ENCODE peak calls at places on chromosomes 13 and 19, in five cellular contexts. G, A, I, H and C are unnamed samples.

GRCh38 chr13:43023244-43023931 is at the start of gene DNAJC15:
- DNase-seq in G (peak), A (no peak), I (peak), H (peak), C (peak)

GRCh38 chr19:10836478-10837325 is 690 bp upstream of the TMED1 start:
- DNase-seq in G (peak), A (peak), I (peak), H (no peak), C (peak)

GRCh38 chr13:110607675-110608224 is 7.6 kb upstream of the NAXD start:
- DNase-seq in G (no peak), A (no peak), I (no peak), H (no peak), C (no peak)

GRCh38 chr19:19526581-19527370 is 1.9 kb upstream of the YJEFN3 start:
- DNase-seq in G (no peak), A (no peak), I (no peak), H (no peak), C (no peak)

GRCh38 chr13:23608704-23609413 is 38.6 kb downstream of the TNFRSF19 start:
- DNase-seq in G (no peak), A (no peak), I (no peak), H (peak), C (peak)

GRCh38 chr19:45507864-45508680 is 793 bp downstream of the VASP start:
- DNase-seq in G (no peak), A (no peak), I (peak), H (no peak), C (peak)

GRCh38 chr19:16076958-16077611 is 790 bp downstream of the TPM4 start:
- DNase-seq in G (no peak), A (peak), I (peak), H (peak), C (no peak)

GRCh38 chr13:49997935-49998334 is 1.1 kb downstream of the TRIM13 start:
- DNase-seq in G (no peak), A (no peak), I (no peak), H (no peak), C (no peak)

GRCh38 chr19:1882089-1882785 is 3.1 kb downstream of the ABHD17A start:
- DNase-seq in G (no peak), A (peak), I (no peak), H (no peak), C (no peak)

GRCh38 chr13:22040810-22041364 is 370.0 kb downstream of the FGF9 start:
- DNase-seq in G (no peak), A (no peak), I (no peak), H (no peak), C (no peak)

GRCh38 chr19:45615795-45616708 is 14.0 kb upstream of the GPR4 start:
- DNase-seq in G (no peak), A (peak), I (peak), H (peak), C (peak)

GRCh38 chr13:19332380-19332779 is 150.8 kb upstream of the TUBA3C start:
- DNase-seq in G (no peak), A (no peak), I (no peak), H (no peak), C (no peak)

GRCh38 chr13:19324325-19324724 is 142.7 kb upstream of the TUBA3C start:
- DNase-seq in G (no peak), A (no peak), I (no peak), H (no peak), C (no peak)

DNA sequence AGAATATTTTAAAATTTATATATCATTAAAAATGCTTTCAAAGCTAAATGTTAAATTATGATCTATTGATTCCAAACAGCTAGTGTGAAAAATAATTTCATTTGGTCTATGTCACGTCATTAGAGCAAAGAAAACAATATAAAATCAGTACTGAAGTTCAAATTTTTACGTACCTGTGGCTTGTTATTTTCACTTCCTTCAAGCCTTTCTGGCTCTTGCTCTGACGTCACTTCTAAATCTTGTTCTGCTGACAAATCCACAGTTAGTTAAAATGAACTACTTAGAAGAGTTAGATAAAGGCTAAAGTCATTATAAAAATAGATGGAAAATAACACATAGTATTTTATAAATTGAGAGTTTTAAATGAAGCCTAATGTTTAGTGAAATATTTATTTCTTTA is 147.7 kb upstream of the TUBA3C start:
- DNase-seq in G (no peak), A (no peak), I (no peak), H (no peak), C (no peak)
- H3K27ac ChIP-seq in G (no peak), A (no peak), I (no peak), H (no peak), C (no peak)

GRCh38 chr13:33767140-33767539 is 50.8 kb upstream of the RFC3 start:
- DNase-seq in G (no peak), A (no peak), I (no peak), H (no peak), C (no peak)
- TF ChIP-seq CTCF in G (no peak), A (no peak), I (no peak), H (no peak), C (no peak)

GRCh38 chr19:35612224-35612558 is 344 bp upstream of the HAUS5 start:
- DNase-seq in G (no peak), A (no peak), I (no peak), H (no peak), C (no peak)

GRCh38 chr19:35618857-35619256 is 6.3 kb downstream of the HAUS5 start:
- DNase-seq in G (no peak), A (no peak), I (no peak), H (peak), C (no peak)

GRCh38 chr19:35613574-35613973 is 1.0 kb downstream of the HAUS5 start:
- DNase-seq in G (no peak), A (no peak), I (no peak), H (peak), C (no peak)

GRCh38 chr19:35612559-35613321 is at the start of gene HAUS5:
- DNase-seq in G (peak), A (peak), I (peak), H (peak), C (peak)

DNA sequence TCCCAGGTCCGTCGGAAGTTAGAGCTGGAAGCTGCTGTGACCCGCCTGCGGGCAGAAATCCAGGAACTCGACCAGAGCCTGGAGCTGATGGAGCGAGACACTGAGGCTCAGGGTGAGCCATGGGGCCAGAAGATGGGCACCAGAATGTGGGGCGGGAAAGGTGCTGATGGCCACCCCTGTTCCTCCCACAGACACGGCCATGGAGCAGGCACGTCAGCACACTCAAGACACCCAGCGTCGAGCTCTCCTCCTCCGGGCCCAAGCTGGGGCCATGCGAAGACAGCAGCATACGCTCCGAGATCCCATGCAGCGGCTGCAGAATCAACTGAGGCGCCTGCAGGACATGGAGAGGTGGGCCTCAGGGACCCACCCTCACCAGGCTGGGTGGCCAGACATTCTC is 2.5 kb downstream of the HAUS5 start:
- DNase-seq in G (no peak), A (no peak), I (no peak), H (peak), C (no peak)
- H3K4me3 ChIP-seq in G (no peak), A (no peak), I (no peak), H (no peak), C (no peak)

DNA sequence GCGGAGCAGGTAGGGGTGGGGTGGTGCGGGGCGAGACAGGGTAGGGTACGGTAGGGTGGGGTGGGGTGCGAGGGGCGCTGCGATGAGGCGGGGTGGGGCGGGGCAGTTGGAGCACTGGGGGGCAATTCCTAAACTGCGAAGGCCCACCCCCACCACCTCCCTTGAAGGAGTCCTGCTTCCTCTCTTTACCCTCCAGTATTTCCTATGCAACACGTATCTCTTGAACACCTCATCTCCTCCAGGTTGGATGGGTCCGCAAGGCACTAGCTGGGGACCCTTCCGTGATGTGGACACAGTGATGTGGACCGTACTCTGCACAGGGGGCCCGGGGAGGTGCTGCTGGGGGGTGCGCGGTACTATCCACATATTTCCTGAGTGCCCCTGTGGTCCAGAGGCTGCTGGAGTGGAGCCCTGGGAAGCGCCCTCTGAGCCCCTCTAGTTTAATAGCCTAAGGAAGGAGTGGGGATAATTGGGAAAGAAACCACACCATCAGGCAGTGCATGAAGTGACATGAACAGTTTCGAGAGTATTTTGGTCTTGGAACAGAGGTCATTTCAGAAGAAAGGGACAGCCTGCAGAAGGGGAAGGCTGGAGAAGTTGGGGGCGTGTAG is 1.1 kb downstream of the IL17D start:
- DNase-seq in G (no peak), A (no peak), I (no peak), H (no peak), C (no peak)
- H3K27ac ChIP-seq in G (no peak), A (no peak), I (peak), H (no peak), C (no peak)

GRCh38 chr19:423691-424466 is 14.9 kb upstream of the C2CD4C start:
- DNase-seq in G (no peak), A (no peak), I (no peak), H (no peak), C (no peak)
- TF ChIP-seq CTCF in G (no peak), A (no peak), I (no peak), H (no peak), C (no peak)

DNA sequence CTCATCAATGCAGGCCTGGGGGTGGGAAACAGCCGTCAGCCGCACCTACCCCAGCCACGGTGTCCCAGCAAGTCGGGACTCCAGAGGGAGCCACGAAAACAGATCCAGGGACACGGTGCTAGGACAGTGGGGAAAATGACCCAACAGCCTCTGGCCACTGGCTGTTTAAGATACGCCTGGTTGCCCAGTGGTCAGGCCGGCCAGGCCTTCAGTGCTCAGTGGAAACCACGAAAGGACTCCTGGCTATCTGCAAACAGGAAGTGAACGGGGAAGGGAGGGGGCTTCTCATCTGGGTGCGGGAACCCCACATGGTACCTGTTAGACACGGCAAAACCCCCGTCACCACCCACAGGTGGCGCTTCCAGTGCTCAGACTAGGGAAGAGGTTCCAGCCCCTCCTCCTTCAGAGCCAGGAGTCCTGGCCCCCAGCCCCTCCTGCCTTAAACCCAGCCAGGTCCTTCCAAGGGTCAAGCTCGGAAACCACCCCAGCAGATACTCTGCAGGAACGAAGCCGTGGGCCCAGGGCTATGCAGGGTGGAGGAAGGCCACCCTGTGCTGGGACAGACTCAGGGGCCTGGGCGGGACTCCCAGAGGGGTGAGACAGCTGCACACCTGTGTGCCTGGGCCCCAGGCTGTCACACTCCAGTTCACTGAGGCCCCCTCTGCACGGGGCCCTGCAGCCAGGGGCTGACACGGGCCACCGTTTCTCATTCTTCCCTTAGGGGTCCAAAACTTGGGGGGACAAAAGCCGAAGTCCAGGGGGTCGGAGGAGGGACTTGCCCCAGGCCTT is 4.5 kb downstream of the PPP1R12C start:
- DNase-seq in G (no peak), A (no peak), I (no peak), H (peak), C (no peak)
- H3K4me3 ChIP-seq in G (peak), A (no peak), I (no peak), H (no peak), C (no peak)

GRCh38 chr19:13024126-13024957 is 29.1 kb downstream of the NFIX start:
- DNase-seq in G (no peak), A (no peak), I (no peak), H (no peak), C (no peak)
- H3K27ac ChIP-seq in G (peak), A (no peak), I (peak), H (peak), C (peak)

DNA sequence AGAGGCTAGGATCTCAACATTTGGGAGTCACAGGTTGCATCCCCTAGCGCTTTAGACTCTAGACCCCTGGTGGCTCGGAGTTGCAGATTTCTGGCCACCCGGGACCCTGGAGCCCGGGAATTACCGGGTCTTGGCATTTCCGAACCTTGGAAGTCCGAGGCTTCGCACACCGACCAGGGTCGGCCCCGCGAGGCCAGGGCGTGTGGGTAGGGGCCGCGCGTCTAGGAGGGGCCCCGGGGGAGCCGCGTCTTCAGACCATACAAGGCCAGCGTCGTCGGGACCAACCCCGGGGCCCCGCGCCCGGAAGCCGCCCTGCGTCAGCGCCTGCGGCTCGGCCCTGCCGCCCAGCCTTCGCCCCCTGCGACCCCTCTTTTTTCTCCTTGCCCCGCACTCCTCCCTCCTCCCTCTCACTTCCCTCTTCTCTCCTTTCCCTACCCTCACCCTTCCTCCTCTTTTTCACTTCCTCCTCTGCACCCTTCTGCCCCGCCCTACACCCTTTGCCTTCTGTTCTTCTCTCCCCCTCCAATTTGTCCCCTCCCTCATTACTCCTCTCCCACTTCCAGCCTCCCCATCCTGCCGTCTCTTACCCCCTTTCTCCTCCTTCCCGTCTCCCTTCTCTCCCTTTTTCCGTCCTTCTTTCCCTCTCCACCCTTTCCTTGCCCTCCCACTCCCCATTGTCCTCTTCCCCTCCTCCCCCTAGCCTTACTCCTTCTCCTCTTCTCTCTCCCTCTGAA is 2.4 kb upstream of the PLEKHG2 start:
- DNase-seq in G (no peak), A (peak), I (peak), H (peak), C (peak)
- TF ChIP-seq CTCF in G (no peak), A (peak), I (no peak), H (no peak), C (no peak)

GRCh38 chr19:43534811-43535761 is 2.1 kb downstream of the ZNF575 start:
- DNase-seq in G (peak), A (peak), I (peak), H (peak), C (peak)

GRCh38 chr19:43532571-43532961 is 422 bp upstream of the ZNF575 start:
- DNase-seq in G (no peak), A (no peak), I (peak), H (peak), C (peak)

GRCh38 chr19:43532962-43533545 is at the start of gene ZNF575:
- DNase-seq in G (peak), A (peak), I (peak), H (peak), C (peak)

GRCh38 chr19:43533546-43534304 is 737 bp downstream of the ZNF575 start:
- DNase-seq in G (peak), A (peak), I (peak), H (peak), C (peak)

DNA sequence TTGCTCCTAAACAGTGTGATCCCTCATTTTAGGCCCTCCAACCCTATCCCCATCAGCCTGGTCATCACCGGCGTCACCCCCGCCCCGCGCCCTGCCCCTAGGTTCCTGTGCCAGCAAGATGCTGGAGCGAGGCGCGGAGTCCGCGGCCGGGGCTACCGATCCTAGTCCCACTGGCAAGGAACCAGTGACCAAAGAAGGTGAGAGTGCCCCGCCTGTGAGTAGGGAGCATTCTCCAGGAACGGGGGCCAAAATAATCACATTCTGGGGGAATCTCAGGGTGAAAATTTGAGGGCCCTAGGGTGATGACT is 1.3 kb downstream of the ZNF575 start:
- DNase-seq in G (no peak), A (no peak), I (no peak), H (no peak), C (no peak)
- H3K4me3 ChIP-seq in G (peak), A (no peak), I (peak), H (peak), C (no peak)

DNA sequence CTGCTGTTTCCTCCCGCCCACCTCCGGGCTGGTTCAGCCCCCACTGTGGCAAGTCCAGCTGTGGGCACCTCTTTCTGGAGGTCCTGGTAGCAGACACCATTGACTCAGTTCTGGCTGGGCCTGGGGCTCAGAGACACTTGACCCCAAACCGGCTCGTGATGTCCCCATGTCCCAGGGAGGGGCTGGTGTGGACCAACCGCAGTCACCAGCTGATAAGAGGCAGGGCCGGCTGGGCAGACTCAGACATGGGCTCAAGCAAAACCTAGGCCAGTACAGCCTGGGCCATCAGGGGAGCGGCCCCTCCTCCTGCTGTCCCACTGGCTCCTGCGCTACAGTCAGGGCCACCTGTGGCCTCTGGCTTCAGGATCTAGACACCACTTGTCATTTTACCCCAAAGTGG is 19.8 kb upstream of the TMEM160 start:
- DNase-seq in G (no peak), A (no peak), I (no peak), H (no peak), C (no peak)
- H3K27ac ChIP-seq in G (no peak), A (no peak), I (no peak), H (no peak), C (no peak)